ENCODE peak calls at places on chromosomes 5 and 9, in six cellular contexts. X is heart right ventricle, L is left ventricle myocardium inferior, I is ascending aorta, Q is activated B cell treated with CpG ODN at 0.5 μM for 24 hours, Y is uterus. M is an unnamed sample.

GRCh38 chr5:134070979-134071849 is 43.3 kb upstream of the TCF7 start:
- DNase-seq in X (no peak), I (no peak), Y (no peak), Q (no peak), L (no peak), M (peak)

GRCh38 chr5:17910318-17910717 is 276.1 kb downstream of the TAF11L14 start:
- DNase-seq in L (no peak), I (no peak), Y (no peak), X (no peak), Q (no peak), M (no peak)

GRCh38 chr9:111601237-111602018 is 2.0 kb upstream of the PTGR1 start:
- DNase-seq in L (no peak), Y (no peak), Q (no peak), X (no peak), I (no peak), M (no peak)

GRCh38 chr9:83327323-83327722 is 210.9 kb downstream of the FRMD3 start:
- DNase-seq in Y (no peak), L (no peak), I (no peak), Q (no peak), X (no peak), M (no peak)

GRCh38 chr9:129383415-129384088 is 205.5 kb upstream of the IER5L start:
- DNase-seq in X (peak), Y (peak), Q (peak), I (peak), L (peak), M (peak)

GRCh38 chr9:129490583-129491485 is 130.1 kb downstream of the C9orf50 start:
- DNase-seq in X (peak), L (peak), I (no peak), Q (no peak), Y (peak), M (no peak)

GRCh38 chr9:91857291-91857781 is 92.7 kb downstream of the ROR2 start:
- DNase-seq in Y (no peak), X (no peak), L (no peak), I (no peak), Q (no peak), M (no peak)

GRCh38 chr5:33092719-33093118 is 348.0 kb upstream of the TARS1 start:
- DNase-seq in X (no peak), Y (no peak), I (no peak), Q (no peak), L (no peak), M (no peak)

GRCh38 chr5:5634817-5635216 is 212.3 kb downstream of the ICE1 start:
- DNase-seq in I (no peak), Y (no peak), Q (no peak), X (no peak), L (no peak), M (no peak)

GRCh38 chr9:131875828-131876485 is 136.1 kb upstream of the RAPGEF1 start:
- DNase-seq in X (no peak), L (no peak), I (no peak), Q (no peak), Y (no peak), M (peak)

GRCh38 chr9:72911816-72912215 is 41.0 kb downstream of the ALDH1A1 start:
- DNase-seq in Q (no peak), L (no peak), I (no peak), X (no peak), Y (no peak), M (no peak)

GRCh38 chr5:912356-913091 is 19.8 kb downstream of the TRIP13 start:
- DNase-seq in X (no peak), I (no peak), L (no peak), Y (no peak), Q (no peak), M (peak)

GRCh38 chr5:39501403-39501802 is 76.6 kb upstream of the DAB2 start:
- DNase-seq in Q (no peak), L (peak), I (no peak), X (peak), Y (peak), M (no peak)

GRCh38 chr9:94809778-94810177 is 83.3 kb downstream of the AOPEP start:
- DNase-seq in X (no peak), Q (no peak), L (no peak), Y (no peak), I (no peak), M (no peak)

GRCh38 chr5:180354966-180355365 is 1.8 kb upstream of the GFPT2 start:
- DNase-seq in I (no peak), Y (no peak), Q (no peak), X (no peak), L (no peak), M (no peak)

GRCh38 chr5:113082547-113082905 is 105.9 kb downstream of the DCP2 start:
- DNase-seq in X (no peak), Y (no peak), Q (no peak), I (no peak), L (no peak), M (no peak)

GRCh38 chr9:106846847-106847246 is 16.1 kb upstream of the ZNF462 start:
- DNase-seq in L (no peak), I (no peak), Y (no peak), X (no peak), Q (no peak), M (no peak)

GRCh38 chr5:171863928-171864327 is 78.3 kb downstream of the SMIM23 start:
- DNase-seq in I (no peak), L (no peak), Y (no peak), X (no peak), Q (no peak), M (no peak)

GRCh38 chr5:74477761-74478160 is 162.8 kb downstream of the ENC1 start:
- DNase-seq in L (no peak), X (no peak), Q (no peak), Y (no peak), I (no peak), M (no peak)

GRCh38 chr5:42059291-42059690 is 134.2 kb downstream of the FBXO4 start:
- DNase-seq in Y (no peak), X (no peak), L (no peak), I (no peak), Q (no peak), M (no peak)

GRCh38 chr5:53923969-53924876 is 363.8 kb downstream of the NDUFS4 start:
- DNase-seq in Q (no peak), L (no peak), I (no peak), Y (no peak), X (no peak), M (no peak)

GRCh38 chr5:90878081-90878480 is 319.5 kb downstream of the ADGRV1 start:
- DNase-seq in Q (no peak), Y (no peak), L (no peak), X (no peak), I (no peak), M (no peak)

GRCh38 chr5:22938373-22938772 is 85.2 kb upstream of the CDH12 start:
- DNase-seq in Y (no peak), X (no peak), L (no peak), I (no peak), Q (no peak), M (no peak)

GRCh38 chr9:4742246-4742645 is 1.2 kb upstream of the AK3 start:
- DNase-seq in I (no peak), Q (no peak), L (no peak), X (no peak), Y (no peak), M (no peak)

GRCh38 chr5:36459191-36460135 is 146.9 kb upstream of the SLC1A3 start:
- DNase-seq in L (no peak), Y (no peak), X (no peak), Q (no peak), I (no peak), M (no peak)

GRCh38 chr9:104866186-104866585 is 61.8 kb downstream of the ABCA1 start:
- DNase-seq in L (no peak), X (no peak), Q (no peak), Y (no peak), I (no peak), M (no peak)

GRCh38 chr5:143010335-143010734 is 240.2 kb downstream of the ARHGAP26 start:
- DNase-seq in L (no peak), Q (no peak), I (no peak), Y (no peak), X (no peak), M (no peak)

GRCh38 chr9:127711226-127711701 is 4.2 kb downstream of the PTRH1 start:
- DNase-seq in X (no peak), L (no peak), I (no peak), Q (no peak), Y (no peak), M (peak)

GRCh38 chr5:137754236-137754960 is at the start of gene HNRNPA0:
- DNase-seq in L (peak), Y (peak), Q (peak), X (peak), I (peak), M (peak)
- TF ChIP-seq CTCF in L (peak), Y (peak), Q (no peak), X (no peak), I (no peak), M (no peak)

GRCh38 chr5:168608821-168609220 is 29.7 kb upstream of the PANK3 start:
- DNase-seq in Y (no peak), L (no peak), X (no peak), I (no peak), Q (no peak), M (no peak)
- TF ChIP-seq CTCF in Y (no peak), L (no peak), X (no peak), I (no peak), Q (no peak), M (no peak)

GRCh38 chr5:131164931-131165727 is at the start of gene HINT1:
- DNase-seq in X (peak), I (peak), Q (peak), Y (peak), L (peak), M (peak)
- TF ChIP-seq CTCF in X (peak), I (no peak), Q (no peak), Y (peak), L (no peak), M (no peak)

DNA sequence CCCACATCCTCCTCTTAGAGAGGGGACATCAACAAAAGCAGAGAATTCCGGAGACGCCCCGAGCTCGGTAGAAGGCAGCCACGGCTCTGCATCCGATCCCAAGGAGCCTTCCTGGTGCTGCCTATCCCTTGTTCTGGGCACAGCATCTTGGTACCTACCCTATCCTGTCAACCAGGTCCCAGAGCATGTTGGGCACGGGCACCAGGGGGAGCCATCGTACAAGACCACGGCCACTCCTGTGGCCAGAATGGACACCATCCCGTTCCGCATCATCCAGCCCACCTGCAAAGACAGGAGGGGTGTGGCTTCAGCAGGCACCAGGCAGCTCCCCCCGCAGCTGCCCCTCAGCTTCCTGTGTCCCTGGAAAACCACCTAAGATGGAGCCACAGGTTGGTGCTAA is 62.7 kb upstream of the ZNF354A start:
- DNase-seq in X (peak), Q (no peak), L (peak), Y (no peak), I (no peak), M (peak)
- TF ChIP-seq CTCF in X (peak), Q (no peak), L (peak), Y (peak), I (no peak), M (peak)

GRCh38 chr5:64887910-64888309 is 119.2 kb downstream of the CWC27 start:
- DNase-seq in Q (no peak), I (no peak), X (no peak), Y (no peak), L (no peak), M (no peak)
- TF ChIP-seq CTCF in Q (no peak), I (no peak), X (no peak), Y (no peak), L (no peak), M (no peak)

DNA sequence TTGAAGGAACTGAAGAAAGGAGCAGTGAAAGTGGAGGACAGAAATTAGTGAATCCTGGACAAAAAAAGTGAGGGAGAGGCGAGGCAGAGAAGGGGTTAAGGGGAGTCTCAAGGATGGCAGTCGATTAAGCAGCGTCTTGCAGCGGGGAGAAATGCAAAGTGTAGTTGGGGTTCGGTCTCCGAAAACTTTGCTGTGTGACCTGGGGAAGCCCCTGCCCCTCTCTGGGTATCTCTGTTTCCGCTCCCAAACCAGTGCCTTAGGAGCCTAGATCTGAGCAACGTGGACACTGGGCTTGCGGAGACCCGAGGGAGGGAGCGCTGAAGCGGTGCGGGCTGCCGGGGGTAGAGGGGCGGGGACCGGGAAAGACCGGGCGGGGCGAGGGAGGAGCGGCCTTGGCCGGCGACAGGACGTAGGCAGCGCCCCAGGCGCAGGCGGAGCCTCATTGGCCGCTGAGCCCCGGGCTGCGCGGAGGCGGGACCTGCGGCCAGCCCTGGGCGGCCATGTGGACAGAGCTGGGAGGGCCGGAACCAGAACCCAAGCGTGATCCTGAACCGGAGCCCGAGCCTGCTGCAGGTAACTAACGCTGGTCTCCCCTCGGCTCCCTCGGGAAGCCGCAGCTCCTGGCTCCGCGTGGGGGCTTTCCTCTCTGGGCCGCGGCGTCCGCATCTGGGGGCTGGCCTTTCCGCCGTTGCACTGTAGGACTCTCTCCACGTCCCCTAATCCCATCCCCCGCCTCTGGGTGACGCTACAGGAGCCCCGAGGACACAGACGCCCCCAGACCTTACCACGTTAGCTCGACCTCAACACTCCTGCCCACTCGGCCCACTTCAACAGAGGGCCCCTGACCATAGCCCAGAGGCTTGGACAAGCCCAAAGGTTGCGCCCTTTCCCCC is at the start of gene ALDH1B1:
- DNase-seq in Q (peak), Y (peak), L (peak), I (peak), X (peak), M (peak)
- TF ChIP-seq CTCF in Q (no peak), Y (peak), L (peak), I (peak), X (no peak), M (no peak)

M was measured in activated CD8-positive, alpha-beta T cell treated with anti-CD3 and anti-CD28 coated beads for 36 hours.